ENCODE peak calls at places on chromosomes 2 and 18, in six cellular contexts. One of them, this sample, is unnamed.

GRCh38 chr2:230680463-230681195 is 32.0 kb upstream of the CAB39 start:
- DNase-seq in choroid plexus epithelial cell: no peak
- DNase-seq in neural progenitor cell: no peak
- DNase-seq in cardiac fibroblast: no peak
- DNase-seq in foreskin fibroblast: peak; percentile 96
- DNase-seq in fibroblast of villous mesenchyme: no peak
- DNase-seq in this sample: no peak

GRCh38 chr2:211816739-211817138 is 721.9 kb downstream of the ERBB4 start:
- DNase-seq in choroid plexus epithelial cell: no peak
- DNase-seq in neural progenitor cell: no peak
- DNase-seq in cardiac fibroblast: no peak
- DNase-seq in foreskin fibroblast: peak; percentile 1
- DNase-seq in fibroblast of villous mesenchyme: no peak
- DNase-seq in this sample: no peak

GRCh38 chr2:239148495-239149200 is 252.2 kb downstream of the HDAC4 start:
- DNase-seq in choroid plexus epithelial cell: no peak
- DNase-seq in neural progenitor cell: no peak
- DNase-seq in cardiac fibroblast: no peak
- DNase-seq in foreskin fibroblast: no peak
- DNase-seq in fibroblast of villous mesenchyme: no peak
- DNase-seq in this sample: no peak

GRCh38 chr2:150878347-150878746 is 383.3 kb downstream of the RBM43 start:
- DNase-seq in choroid plexus epithelial cell: peak; percentile 52
- DNase-seq in neural progenitor cell: no peak
- DNase-seq in cardiac fibroblast: peak; percentile 23
- DNase-seq in foreskin fibroblast: peak; percentile 86
- DNase-seq in fibroblast of villous mesenchyme: peak; percentile 59
- DNase-seq in this sample: peak; percentile 23

GRCh38 chr2:108215794-108216211 is 24.0 kb upstream of the SULT1C3 start:
- DNase-seq in choroid plexus epithelial cell: peak; percentile 83
- DNase-seq in neural progenitor cell: peak; percentile 14
- DNase-seq in cardiac fibroblast: peak; percentile 8
- DNase-seq in foreskin fibroblast: peak; percentile 8
- DNase-seq in fibroblast of villous mesenchyme: peak; percentile 36
- DNase-seq in this sample: peak; percentile 41

GRCh38 chr2:219743548-219743947 is 116.1 kb downstream of the SLC4A3 start:
- DNase-seq in choroid plexus epithelial cell: no peak
- DNase-seq in neural progenitor cell: no peak
- DNase-seq in cardiac fibroblast: no peak
- DNase-seq in foreskin fibroblast: no peak
- DNase-seq in fibroblast of villous mesenchyme: no peak
- DNase-seq in this sample: no peak

GRCh38 chr2:233837694-233838229 is 16.6 kb downstream of the HJURP start:
- DNase-seq in choroid plexus epithelial cell: no peak
- DNase-seq in neural progenitor cell: no peak
- DNase-seq in cardiac fibroblast: no peak
- DNase-seq in foreskin fibroblast: no peak
- DNase-seq in fibroblast of villous mesenchyme: no peak
- DNase-seq in this sample: no peak

GRCh38 chr2:185738679-185739472 is at the start of gene FSIP2:
- DNase-seq in choroid plexus epithelial cell: peak; percentile 45
- DNase-seq in neural progenitor cell: peak; percentile 96
- DNase-seq in cardiac fibroblast: peak; percentile 57
- DNase-seq in foreskin fibroblast: peak; percentile 66
- DNase-seq in fibroblast of villous mesenchyme: peak; percentile 61
- DNase-seq in this sample: peak; percentile 72

GRCh38 chr2:191245046-191245868 is at the start of gene MYO1B:
- DNase-seq in choroid plexus epithelial cell: peak; percentile 59
- DNase-seq in neural progenitor cell: peak; percentile 95
- DNase-seq in cardiac fibroblast: peak; percentile 86
- DNase-seq in foreskin fibroblast: peak; percentile 93
- DNase-seq in fibroblast of villous mesenchyme: peak; percentile 83
- DNase-seq in this sample: peak; percentile 77

GRCh38 chr2:239400907-239401449 is at the start of gene HDAC4:
- DNase-seq in choroid plexus epithelial cell: peak; percentile 99
- DNase-seq in neural progenitor cell: peak; percentile 99
- DNase-seq in cardiac fibroblast: peak; percentile 100
- DNase-seq in foreskin fibroblast: peak; percentile 100
- DNase-seq in fibroblast of villous mesenchyme: peak; percentile 99
- DNase-seq in this sample: peak; percentile 99

GRCh38 chr2:101983928-101984327 is 7.8 kb upstream of the IL1R2 start:
- DNase-seq in choroid plexus epithelial cell: peak; percentile 61
- DNase-seq in neural progenitor cell: peak; percentile 14
- DNase-seq in cardiac fibroblast: peak; percentile 32
- DNase-seq in foreskin fibroblast: peak; percentile 54
- DNase-seq in fibroblast of villous mesenchyme: peak; percentile 32
- DNase-seq in this sample: peak; percentile 48

GRCh38 chr18:22171263-22171838 is 2.0 kb downstream of the GATA6 start:
- DNase-seq in choroid plexus epithelial cell: no peak
- DNase-seq in neural progenitor cell: peak; percentile 42
- DNase-seq in cardiac fibroblast: peak; percentile 34
- DNase-seq in foreskin fibroblast: no peak
- DNase-seq in fibroblast of villous mesenchyme: no peak
- DNase-seq in this sample: peak; percentile 23

GRCh38 chr2:16400127-16400623 is 265.5 kb downstream of the CYRIA start:
- DNase-seq in choroid plexus epithelial cell: no peak
- DNase-seq in neural progenitor cell: no peak
- DNase-seq in cardiac fibroblast: no peak
- DNase-seq in foreskin fibroblast: no peak
- DNase-seq in fibroblast of villous mesenchyme: no peak
- DNase-seq in this sample: no peak

GRCh38 chr2:47534179-47534919 is 131.4 kb downstream of the MSH2 start:
- DNase-seq in choroid plexus epithelial cell: peak; percentile 74
- DNase-seq in neural progenitor cell: no peak
- DNase-seq in cardiac fibroblast: peak; percentile 66
- DNase-seq in foreskin fibroblast: peak; percentile 94
- DNase-seq in fibroblast of villous mesenchyme: peak; percentile 74
- DNase-seq in this sample: peak; percentile 59

GRCh38 chr2:129176375-129176774 is 803.1 kb upstream of the RAB6C start:
- DNase-seq in choroid plexus epithelial cell: no peak
- DNase-seq in neural progenitor cell: no peak
- DNase-seq in cardiac fibroblast: no peak
- DNase-seq in foreskin fibroblast: no peak
- DNase-seq in fibroblast of villous mesenchyme: no peak
- DNase-seq in this sample: no peak

GRCh38 chr2:203650860-203651613 is 55.4 kb upstream of the CD28 start:
- DNase-seq in choroid plexus epithelial cell: peak; percentile 82
- DNase-seq in neural progenitor cell: peak; percentile 27
- DNase-seq in cardiac fibroblast: peak; percentile 81
- DNase-seq in foreskin fibroblast: peak; percentile 77
- DNase-seq in fibroblast of villous mesenchyme: peak; percentile 72
- DNase-seq in this sample: peak; percentile 81

GRCh38 chr18:78918707-78919106 is 60.9 kb upstream of the SALL3 start:
- DNase-seq in choroid plexus epithelial cell: no peak
- DNase-seq in neural progenitor cell: no peak
- DNase-seq in cardiac fibroblast: no peak
- DNase-seq in foreskin fibroblast: no peak
- DNase-seq in fibroblast of villous mesenchyme: no peak
- DNase-seq in this sample: no peak

GRCh38 chr2:84717302-84717701 is 163.6 kb downstream of the TRABD2A start:
- DNase-seq in choroid plexus epithelial cell: no peak
- DNase-seq in neural progenitor cell: no peak
- DNase-seq in cardiac fibroblast: no peak
- DNase-seq in foreskin fibroblast: no peak
- DNase-seq in fibroblast of villous mesenchyme: no peak
- DNase-seq in this sample: no peak

GRCh38 chr2:172578860-172579512 is 23.1 kb downstream of the PDK1 start:
- DNase-seq in choroid plexus epithelial cell: no peak
- DNase-seq in neural progenitor cell: no peak
- DNase-seq in cardiac fibroblast: no peak
- DNase-seq in foreskin fibroblast: no peak
- DNase-seq in fibroblast of villous mesenchyme: no peak
- DNase-seq in this sample: no peak

GRCh38 chr18:70296289-70296688 is 7.4 kb downstream of the SOCS6 start:
- DNase-seq in choroid plexus epithelial cell: no peak
- DNase-seq in neural progenitor cell: peak; percentile 20
- DNase-seq in cardiac fibroblast: no peak
- DNase-seq in foreskin fibroblast: no peak
- DNase-seq in fibroblast of villous mesenchyme: no peak
- DNase-seq in this sample: no peak

GRCh38 chr2:130825231-130825971 is 11.3 kb upstream of the ARHGEF4 start:
- DNase-seq in choroid plexus epithelial cell: no peak
- DNase-seq in neural progenitor cell: no peak
- DNase-seq in cardiac fibroblast: no peak
- DNase-seq in foreskin fibroblast: no peak
- DNase-seq in fibroblast of villous mesenchyme: no peak
- DNase-seq in this sample: no peak

GRCh38 chr18:12293831-12294230 is 14.2 kb upstream of the TUBB6 start:
- DNase-seq in choroid plexus epithelial cell: no peak
- DNase-seq in neural progenitor cell: no peak
- DNase-seq in cardiac fibroblast: no peak
- DNase-seq in foreskin fibroblast: no peak
- DNase-seq in fibroblast of villous mesenchyme: no peak
- DNase-seq in this sample: no peak

GRCh38 chr2:204974487-204974886 is 429.2 kb downstream of the PARD3B start:
- DNase-seq in choroid plexus epithelial cell: no peak
- DNase-seq in neural progenitor cell: no peak
- DNase-seq in cardiac fibroblast: no peak
- DNase-seq in foreskin fibroblast: no peak
- DNase-seq in fibroblast of villous mesenchyme: no peak
- DNase-seq in this sample: no peak

GRCh38 chr2:204982303-204982702 is 437.0 kb downstream of the PARD3B start:
- DNase-seq in choroid plexus epithelial cell: peak; percentile 7
- DNase-seq in neural progenitor cell: peak; percentile 30
- DNase-seq in cardiac fibroblast: peak; percentile 6
- DNase-seq in foreskin fibroblast: peak; percentile 20
- DNase-seq in fibroblast of villous mesenchyme: peak; percentile 35
- DNase-seq in this sample: peak; percentile 4

GRCh38 chr2:204973546-204974071 is 428.3 kb downstream of the PARD3B start:
- DNase-seq in choroid plexus epithelial cell: no peak
- DNase-seq in neural progenitor cell: no peak
- DNase-seq in cardiac fibroblast: no peak
- DNase-seq in foreskin fibroblast: no peak
- DNase-seq in fibroblast of villous mesenchyme: no peak
- DNase-seq in this sample: no peak

GRCh38 chr2:204972606-204973336 is 427.5 kb downstream of the PARD3B start:
- DNase-seq in choroid plexus epithelial cell: peak; percentile 15
- DNase-seq in neural progenitor cell: peak; percentile 21
- DNase-seq in cardiac fibroblast: no peak
- DNase-seq in foreskin fibroblast: no peak
- DNase-seq in fibroblast of villous mesenchyme: peak; percentile 8
- DNase-seq in this sample: no peak

GRCh38 chr2:204977914-204978313 is 432.6 kb downstream of the PARD3B start:
- DNase-seq in choroid plexus epithelial cell: no peak
- DNase-seq in neural progenitor cell: peak; percentile 69
- DNase-seq in cardiac fibroblast: no peak
- DNase-seq in foreskin fibroblast: no peak
- DNase-seq in fibroblast of villous mesenchyme: no peak
- DNase-seq in this sample: no peak
- TF ChIP-seq CTCF in choroid plexus epithelial cell: peak; percentile 6
- TF ChIP-seq CTCF in neural progenitor cell: peak; percentile 34
- TF ChIP-seq CTCF in cardiac fibroblast: no peak
- TF ChIP-seq CTCF in foreskin fibroblast: no peak
- TF ChIP-seq CTCF in fibroblast of villous mesenchyme: peak; percentile 8
- TF ChIP-seq CTCF in this sample: no peak

GRCh38 chr2:27079233-27080139 is 1.1 kb downstream of the EMILIN1 start:
- DNase-seq in choroid plexus epithelial cell: no peak
- DNase-seq in neural progenitor cell: no peak
- DNase-seq in cardiac fibroblast: no peak
- DNase-seq in foreskin fibroblast: peak; percentile 59
- DNase-seq in fibroblast of villous mesenchyme: no peak
- DNase-seq in this sample: no peak
- H3K4me3 ChIP-seq in choroid plexus epithelial cell: peak overlapping the region; percentile 72
- H3K4me3 ChIP-seq in neural progenitor cell: no peak overlapping the region
- H3K4me3 ChIP-seq in cardiac fibroblast: peak overlapping the region; percentile 93
- H3K4me3 ChIP-seq in foreskin fibroblast: peak overlapping the region; percentile 79
- H3K4me3 ChIP-seq in fibroblast of villous mesenchyme: peak overlapping the region; percentile 94
- H3K4me3 ChIP-seq in this sample: peak overlapping the region; percentile 90

DNA sequence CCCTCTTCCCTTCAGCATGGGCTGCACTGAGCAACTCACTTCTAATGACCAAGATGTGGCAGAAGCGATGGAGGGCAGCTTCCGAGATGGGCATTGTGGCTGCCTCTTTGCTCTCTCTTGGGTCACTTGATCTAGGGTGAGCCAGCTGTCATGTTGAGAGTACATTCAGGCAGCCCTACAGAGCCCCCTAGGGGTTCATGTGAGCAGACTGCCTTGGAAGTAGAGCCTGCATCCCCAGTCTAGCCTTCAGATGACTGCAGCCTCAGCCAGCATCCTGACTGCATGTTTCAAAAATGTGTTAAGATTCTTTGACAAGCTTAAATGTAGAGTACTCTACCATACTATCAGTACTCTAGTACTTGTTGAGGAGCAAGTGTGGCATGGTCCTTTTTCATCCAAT is 143.9 kb downstream of the NCK2 start:
- DNase-seq in choroid plexus epithelial cell: peak; percentile 23
- DNase-seq in neural progenitor cell: no peak
- DNase-seq in cardiac fibroblast: no peak
- DNase-seq in foreskin fibroblast: no peak
- DNase-seq in fibroblast of villous mesenchyme: no peak
- DNase-seq in this sample: no peak
- TF ChIP-seq CTCF in choroid plexus epithelial cell: peak; percentile 27
- TF ChIP-seq CTCF in neural progenitor cell: peak; percentile 21
- TF ChIP-seq CTCF in cardiac fibroblast: peak; percentile 32
- TF ChIP-seq CTCF in foreskin fibroblast: no peak
- TF ChIP-seq CTCF in fibroblast of villous mesenchyme: peak; percentile 18
- TF ChIP-seq CTCF in this sample: no peak

DNA sequence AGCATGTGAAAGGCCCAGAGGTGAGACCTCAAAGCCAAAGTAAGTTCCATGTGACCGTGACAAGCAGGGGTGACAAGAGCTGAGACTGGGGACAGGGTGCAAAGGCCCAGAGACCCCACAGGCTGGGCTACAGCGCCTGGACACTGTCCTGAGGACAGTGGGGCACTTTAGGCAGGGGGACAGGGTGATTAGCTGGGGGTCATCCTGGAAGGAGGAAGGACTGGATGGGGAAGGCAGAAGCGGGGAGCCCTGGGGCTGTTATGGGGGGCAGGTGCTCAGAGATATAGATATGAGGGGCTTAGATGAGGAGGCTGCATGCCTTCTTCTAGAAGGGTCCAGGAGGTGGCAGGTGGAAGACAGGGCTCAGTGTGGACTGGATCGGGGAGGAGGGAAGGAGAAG is 31.5 kb downstream of the KIF1A start:
- DNase-seq in choroid plexus epithelial cell: no peak
- DNase-seq in neural progenitor cell: no peak
- DNase-seq in cardiac fibroblast: no peak
- DNase-seq in foreskin fibroblast: no peak
- DNase-seq in fibroblast of villous mesenchyme: no peak
- DNase-seq in this sample: no peak
- H3K4me3 ChIP-seq in choroid plexus epithelial cell: no peak overlapping the region
- H3K4me3 ChIP-seq in neural progenitor cell: no peak overlapping the region
- H3K4me3 ChIP-seq in cardiac fibroblast: no peak overlapping the region
- H3K4me3 ChIP-seq in foreskin fibroblast: no peak overlapping the region
- H3K4me3 ChIP-seq in fibroblast of villous mesenchyme: no peak overlapping the region
- H3K4me3 ChIP-seq in this sample: no peak overlapping the region

This sample was measured in fibroblast of pulmonary artery.